ENCODE peak calls at places on chromosomes 4 and X, in ten cellular contexts. One of them, this sample, is unnamed.

GRCh38 chrX:134173541-134174272 is 63.3 kb upstream of the CCDC160 start:
- DNase-seq in spleen: peak
- DNase-seq in stomach: no peak
- DNase-seq in brain microvascular endothelial cell: no peak
- DNase-seq in mesenchymal stem cell: no peak
- DNase-seq in cardiac muscle cell: peak
- DNase-seq in OCI-LY7: no peak
- DNase-seq in HepG2: no peak
- DNase-seq in effector memory CD4-positive, alpha-beta T cell: no peak
- DNase-seq in left ventricle myocardium inferior: no peak
- DNase-seq in this sample: no peak

GRCh38 chr4:121277194-121278105 is 103.4 kb downstream of the QRFPR start:
- DNase-seq in spleen: no peak
- DNase-seq in stomach: no peak
- DNase-seq in brain microvascular endothelial cell: no peak
- DNase-seq in mesenchymal stem cell: no peak
- DNase-seq in cardiac muscle cell: peak
- DNase-seq in OCI-LY7: peak
- DNase-seq in HepG2: peak
- DNase-seq in effector memory CD4-positive, alpha-beta T cell: no peak
- DNase-seq in left ventricle myocardium inferior: no peak
- DNase-seq in this sample: no peak

GRCh38 chr4:75696036-75696435 is 22.8 kb upstream of the G3BP2 start:
- DNase-seq in spleen: no peak
- DNase-seq in stomach: no peak
- DNase-seq in brain microvascular endothelial cell: no peak
- DNase-seq in mesenchymal stem cell: peak
- DNase-seq in cardiac muscle cell: no peak
- DNase-seq in OCI-LY7: no peak
- DNase-seq in HepG2: no peak
- DNase-seq in effector memory CD4-positive, alpha-beta T cell: no peak
- DNase-seq in left ventricle myocardium inferior: no peak
- DNase-seq in this sample: no peak

GRCh38 chr4:67160409-67160808 is 384.9 kb downstream of the CENPC start:
- DNase-seq in spleen: no peak
- DNase-seq in stomach: no peak
- DNase-seq in brain microvascular endothelial cell: no peak
- DNase-seq in mesenchymal stem cell: no peak
- DNase-seq in cardiac muscle cell: no peak
- DNase-seq in OCI-LY7: no peak
- DNase-seq in HepG2: no peak
- DNase-seq in effector memory CD4-positive, alpha-beta T cell: no peak
- DNase-seq in left ventricle myocardium inferior: no peak
- DNase-seq in this sample: no peak

GRCh38 chrX:14529288-14529989 is at the start of gene GLRA2:
- DNase-seq in spleen: no peak
- DNase-seq in stomach: no peak
- DNase-seq in brain microvascular endothelial cell: peak
- DNase-seq in mesenchymal stem cell: peak
- DNase-seq in cardiac muscle cell: peak
- DNase-seq in OCI-LY7: no peak
- DNase-seq in HepG2: peak
- DNase-seq in effector memory CD4-positive, alpha-beta T cell: no peak
- DNase-seq in left ventricle myocardium inferior: no peak
- DNase-seq in this sample: no peak

GRCh38 chrX:43008356-43008755 is 230.4 kb upstream of the PPP1R2C start:
- DNase-seq in spleen: no peak
- DNase-seq in stomach: no peak
- DNase-seq in brain microvascular endothelial cell: no peak
- DNase-seq in mesenchymal stem cell: no peak
- DNase-seq in cardiac muscle cell: no peak
- DNase-seq in OCI-LY7: no peak
- DNase-seq in HepG2: no peak
- DNase-seq in effector memory CD4-positive, alpha-beta T cell: no peak
- DNase-seq in left ventricle myocardium inferior: no peak
- DNase-seq in this sample: no peak

GRCh38 chrX:16870861-16871584 is 861 bp upstream of the RBBP7 start:
- DNase-seq in spleen: peak
- DNase-seq in stomach: peak
- DNase-seq in brain microvascular endothelial cell: no peak
- DNase-seq in mesenchymal stem cell: peak
- DNase-seq in cardiac muscle cell: peak
- DNase-seq in OCI-LY7: peak
- DNase-seq in HepG2: no peak
- DNase-seq in effector memory CD4-positive, alpha-beta T cell: no peak
- DNase-seq in left ventricle myocardium inferior: peak
- DNase-seq in this sample: no peak

GRCh38 chrX:103215037-103215767 is at the start of gene BEX4:
- DNase-seq in spleen: peak
- DNase-seq in stomach: peak
- DNase-seq in brain microvascular endothelial cell: peak
- DNase-seq in mesenchymal stem cell: peak
- DNase-seq in cardiac muscle cell: peak
- DNase-seq in OCI-LY7: no peak
- DNase-seq in HepG2: no peak
- DNase-seq in effector memory CD4-positive, alpha-beta T cell: peak
- DNase-seq in left ventricle myocardium inferior: peak
- DNase-seq in this sample: no peak

GRCh38 chr4:99816611-99817309 is at the start of gene DAPP1:
- DNase-seq in spleen: peak
- DNase-seq in stomach: peak
- DNase-seq in brain microvascular endothelial cell: no peak
- DNase-seq in mesenchymal stem cell: no peak
- DNase-seq in cardiac muscle cell: no peak
- DNase-seq in OCI-LY7: peak
- DNase-seq in HepG2: no peak
- DNase-seq in effector memory CD4-positive, alpha-beta T cell: peak
- DNase-seq in left ventricle myocardium inferior: peak
- DNase-seq in this sample: peak

GRCh38 chrX:143853488-143853887 is 30.4 kb upstream of the UBE2NL start:
- DNase-seq in spleen: no peak
- DNase-seq in stomach: no peak
- DNase-seq in brain microvascular endothelial cell: no peak
- DNase-seq in mesenchymal stem cell: peak
- DNase-seq in cardiac muscle cell: no peak
- DNase-seq in OCI-LY7: no peak
- DNase-seq in HepG2: no peak
- DNase-seq in effector memory CD4-positive, alpha-beta T cell: no peak
- DNase-seq in left ventricle myocardium inferior: no peak
- DNase-seq in this sample: no peak

GRCh38 chr4:76673361-76673760 is 224.6 kb downstream of the SOWAHB start:
- DNase-seq in spleen: no peak
- DNase-seq in stomach: no peak
- DNase-seq in brain microvascular endothelial cell: no peak
- DNase-seq in mesenchymal stem cell: no peak
- DNase-seq in cardiac muscle cell: no peak
- DNase-seq in OCI-LY7: no peak
- DNase-seq in HepG2: no peak
- DNase-seq in effector memory CD4-positive, alpha-beta T cell: no peak
- DNase-seq in left ventricle myocardium inferior: no peak
- DNase-seq in this sample: no peak

GRCh38 chr4:15906024-15906443 is 32.5 kb downstream of the FGFBP1 start:
- DNase-seq in spleen: peak
- DNase-seq in stomach: peak
- DNase-seq in brain microvascular endothelial cell: no peak
- DNase-seq in mesenchymal stem cell: peak
- DNase-seq in cardiac muscle cell: no peak
- DNase-seq in OCI-LY7: no peak
- DNase-seq in HepG2: no peak
- DNase-seq in effector memory CD4-positive, alpha-beta T cell: no peak
- DNase-seq in left ventricle myocardium inferior: peak
- DNase-seq in this sample: peak

GRCh38 chr4:41095973-41096372 is 118.4 kb downstream of the APBB2 start:
- DNase-seq in spleen: no peak
- DNase-seq in stomach: no peak
- DNase-seq in brain microvascular endothelial cell: peak
- DNase-seq in mesenchymal stem cell: peak
- DNase-seq in cardiac muscle cell: no peak
- DNase-seq in OCI-LY7: peak
- DNase-seq in HepG2: no peak
- DNase-seq in effector memory CD4-positive, alpha-beta T cell: no peak
- DNase-seq in left ventricle myocardium inferior: no peak
- DNase-seq in this sample: peak

DNA sequence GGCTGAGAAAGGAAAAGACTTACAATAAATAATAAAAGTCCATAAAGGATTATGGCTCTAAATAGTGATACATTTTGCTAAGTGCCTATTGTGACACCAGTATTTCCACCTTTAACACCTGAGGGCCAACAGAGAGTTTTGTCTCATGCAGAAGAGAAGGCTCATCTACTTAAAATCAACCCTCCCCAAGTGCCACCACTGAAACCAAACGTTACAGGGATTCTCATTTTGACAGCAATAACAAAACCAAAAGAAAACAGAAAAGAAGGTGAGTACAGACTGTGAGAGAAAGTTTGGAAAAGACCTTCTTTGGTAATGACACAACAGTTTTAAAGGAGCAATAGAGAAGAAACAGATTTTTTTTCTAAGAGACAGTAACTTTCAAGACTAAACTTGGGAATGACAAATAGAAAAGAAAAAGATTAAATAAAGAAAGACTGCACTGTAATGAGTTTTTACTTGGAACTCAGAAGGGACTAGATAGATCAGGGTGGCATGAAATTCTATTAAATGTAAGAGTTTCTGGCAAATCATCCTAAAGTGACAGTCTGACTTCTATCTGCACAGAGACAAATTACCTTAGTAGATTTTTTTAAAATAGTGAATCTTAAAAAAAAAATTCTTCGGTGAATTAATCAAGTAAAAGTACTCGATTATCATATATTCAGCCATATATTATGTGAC is 109.7 kb downstream of the ZNF827 start:
- DNase-seq in spleen: no peak
- DNase-seq in stomach: no peak
- DNase-seq in brain microvascular endothelial cell: no peak
- DNase-seq in mesenchymal stem cell: no peak
- DNase-seq in cardiac muscle cell: no peak
- DNase-seq in OCI-LY7: no peak
- DNase-seq in HepG2: no peak
- DNase-seq in effector memory CD4-positive, alpha-beta T cell: no peak
- DNase-seq in left ventricle myocardium inferior: no peak
- DNase-seq in this sample: no peak
- H3K27ac ChIP-seq in spleen: no peak
- H3K27ac ChIP-seq in stomach: no peak
- H3K27ac ChIP-seq in brain microvascular endothelial cell: no peak
- H3K27ac ChIP-seq in mesenchymal stem cell: no peak
- H3K27ac ChIP-seq in cardiac muscle cell: no peak
- H3K27ac ChIP-seq in OCI-LY7: peak
- H3K27ac ChIP-seq in HepG2: no peak
- H3K27ac ChIP-seq in effector memory CD4-positive, alpha-beta T cell: no peak
- H3K27ac ChIP-seq in left ventricle myocardium inferior: no peak
- H3K27ac ChIP-seq in this sample: no peak

GRCh38 chr4:84955168-84955567 is 11.3 kb downstream of the WDFY3 start:
- DNase-seq in spleen: no peak
- DNase-seq in stomach: no peak
- DNase-seq in brain microvascular endothelial cell: no peak
- DNase-seq in mesenchymal stem cell: no peak
- DNase-seq in cardiac muscle cell: no peak
- DNase-seq in OCI-LY7: no peak
- DNase-seq in HepG2: no peak
- DNase-seq in effector memory CD4-positive, alpha-beta T cell: no peak
- DNase-seq in left ventricle myocardium inferior: no peak
- DNase-seq in this sample: no peak
- H3K27ac ChIP-seq in spleen: no peak
- H3K27ac ChIP-seq in stomach: no peak
- H3K27ac ChIP-seq in brain microvascular endothelial cell: no peak
- H3K27ac ChIP-seq in mesenchymal stem cell: peak
- H3K27ac ChIP-seq in cardiac muscle cell: no peak
- H3K27ac ChIP-seq in OCI-LY7: no peak
- H3K27ac ChIP-seq in HepG2: no peak
- H3K27ac ChIP-seq in effector memory CD4-positive, alpha-beta T cell: no peak
- H3K27ac ChIP-seq in left ventricle myocardium inferior: peak
- H3K27ac ChIP-seq in this sample: no peak

GRCh38 chr4:11748169-11748872 is 319.6 kb upstream of the HS3ST1 start:
- DNase-seq in spleen: no peak
- DNase-seq in stomach: no peak
- DNase-seq in brain microvascular endothelial cell: peak
- DNase-seq in mesenchymal stem cell: peak
- DNase-seq in cardiac muscle cell: no peak
- DNase-seq in OCI-LY7: no peak
- DNase-seq in HepG2: no peak
- DNase-seq in effector memory CD4-positive, alpha-beta T cell: no peak
- DNase-seq in left ventricle myocardium inferior: no peak
- DNase-seq in this sample: peak
- H3K27ac ChIP-seq in spleen: peak
- H3K27ac ChIP-seq in stomach: no peak
- H3K27ac ChIP-seq in brain microvascular endothelial cell: peak
- H3K27ac ChIP-seq in mesenchymal stem cell: peak
- H3K27ac ChIP-seq in cardiac muscle cell: no peak
- H3K27ac ChIP-seq in OCI-LY7: no peak
- H3K27ac ChIP-seq in HepG2: no peak
- H3K27ac ChIP-seq in effector memory CD4-positive, alpha-beta T cell: no peak
- H3K27ac ChIP-seq in left ventricle myocardium inferior: no peak
- H3K27ac ChIP-seq in this sample: peak

GRCh38 chrX:44669626-44670025 is 127.0 kb upstream of the FUNDC1 start:
- DNase-seq in spleen: no peak
- DNase-seq in stomach: no peak
- DNase-seq in brain microvascular endothelial cell: no peak
- DNase-seq in mesenchymal stem cell: no peak
- DNase-seq in cardiac muscle cell: no peak
- DNase-seq in OCI-LY7: no peak
- DNase-seq in HepG2: no peak
- DNase-seq in effector memory CD4-positive, alpha-beta T cell: no peak
- DNase-seq in left ventricle myocardium inferior: no peak
- DNase-seq in this sample: no peak

GRCh38 chrX:44675364-44676024 is 132.8 kb upstream of the FUNDC1 start:
- DNase-seq in spleen: no peak
- DNase-seq in stomach: no peak
- DNase-seq in brain microvascular endothelial cell: peak
- DNase-seq in mesenchymal stem cell: peak
- DNase-seq in cardiac muscle cell: no peak
- DNase-seq in OCI-LY7: no peak
- DNase-seq in HepG2: no peak
- DNase-seq in effector memory CD4-positive, alpha-beta T cell: no peak
- DNase-seq in left ventricle myocardium inferior: peak
- DNase-seq in this sample: peak

GRCh38 chrX:44674906-44675305 is 132.2 kb upstream of the FUNDC1 start:
- DNase-seq in spleen: no peak
- DNase-seq in stomach: no peak
- DNase-seq in brain microvascular endothelial cell: no peak
- DNase-seq in mesenchymal stem cell: no peak
- DNase-seq in cardiac muscle cell: no peak
- DNase-seq in OCI-LY7: no peak
- DNase-seq in HepG2: no peak
- DNase-seq in effector memory CD4-positive, alpha-beta T cell: no peak
- DNase-seq in left ventricle myocardium inferior: no peak
- DNase-seq in this sample: no peak
- H3K27ac ChIP-seq in spleen: no peak
- H3K27ac ChIP-seq in stomach: no peak
- H3K27ac ChIP-seq in brain microvascular endothelial cell: no peak
- H3K27ac ChIP-seq in mesenchymal stem cell: no peak
- H3K27ac ChIP-seq in cardiac muscle cell: no peak
- H3K27ac ChIP-seq in OCI-LY7: no peak
- H3K27ac ChIP-seq in HepG2: no peak
- H3K27ac ChIP-seq in effector memory CD4-positive, alpha-beta T cell: no peak
- H3K27ac ChIP-seq in left ventricle myocardium inferior: no peak
- H3K27ac ChIP-seq in this sample: no peak